ENCODE peak calls at places on chromosome 21, in six cellular contexts. G, P, Z, B, A and R are unnamed samples.

GRCh38 chr21:45404726-45405270 is at the start of gene COL18A1:
- DNase-seq in P (peak), B (peak), G (no peak), A (peak), Z (no peak), R (peak)

GRCh38 chr21:45152265-45152746 is 77.9 kb downstream of the ADARB1 start:
- DNase-seq in P (peak), Z (peak), A (peak), B (no peak), G (peak), R (no peak)

GRCh38 chr21:17709266-17709611 is 96.5 kb upstream of the BTG3 start:
- DNase-seq in G (no peak), P (no peak), B (no peak), A (no peak), Z (no peak), R (no peak)

GRCh38 chr21:31198575-31198974 is 145.5 kb downstream of the TIAM1 start:
- DNase-seq in A (no peak), G (no peak), Z (no peak), P (peak), B (no peak), R (no peak)

GRCh38 chr21:33027401-33028185 is 1.9 kb downstream of the OLIG2 start:
- DNase-seq in P (no peak), B (no peak), G (no peak), A (no peak), Z (no peak), R (no peak)

GRCh38 chr21:43778469-43779335 is 2.6 kb upstream of the CSTB start:
- DNase-seq in A (no peak), G (peak), Z (no peak), B (no peak), P (no peak), R (no peak)

GRCh38 chr21:43717166-43717853 is 1.6 kb upstream of the PDXK start:
- DNase-seq in P (no peak), B (peak), A (no peak), Z (no peak), G (no peak), R (no peak)

GRCh38 chr21:31554511-31555022 is 104.9 kb upstream of the SOD1 start:
- DNase-seq in Z (no peak), A (no peak), B (no peak), P (no peak), G (no peak), R (no peak)

GRCh38 chr21:18677632-18678031 is 274.0 kb upstream of the TMPRSS15 start:
- DNase-seq in A (no peak), B (no peak), G (no peak), P (no peak), Z (no peak), R (no peak)

GRCh38 chr21:21997390-21998333 is 999.5 kb downstream of the NCAM2 start:
- DNase-seq in Z (no peak), B (no peak), A (no peak), P (no peak), G (no peak), R (no peak)

DNA sequence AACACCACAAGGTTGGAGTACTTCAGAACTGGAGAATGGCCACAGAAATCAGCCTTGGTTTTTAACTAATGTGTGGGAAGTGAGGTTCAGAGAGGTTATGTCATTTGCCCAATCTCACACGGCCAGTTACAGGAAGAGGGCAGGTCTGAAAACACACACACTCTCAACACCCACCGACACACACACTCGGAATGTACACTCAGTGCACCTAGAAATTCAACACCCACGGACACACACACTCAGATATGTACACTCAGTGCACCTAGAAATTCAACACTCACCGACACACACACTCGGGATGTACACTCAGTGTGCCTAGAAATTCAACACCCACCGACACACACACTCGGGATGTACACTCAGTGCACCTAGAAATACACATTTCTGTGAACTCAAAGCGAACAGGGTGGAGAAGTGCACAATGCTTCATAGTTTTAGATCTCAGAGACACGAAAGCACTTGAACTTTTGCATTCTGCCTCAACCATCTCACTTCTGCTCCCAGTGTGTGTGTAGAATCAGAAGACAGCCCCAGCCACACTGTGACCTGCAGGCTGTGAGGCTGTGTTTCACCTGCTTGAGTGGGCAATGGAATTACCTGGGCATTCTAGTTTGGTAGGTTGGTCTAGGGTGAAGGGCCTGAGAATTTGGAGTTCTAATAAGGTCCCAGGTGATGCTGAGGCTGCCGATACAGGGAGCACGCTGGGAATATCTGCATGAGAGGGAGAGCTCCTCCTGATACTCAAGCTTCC is 170.5 kb downstream of the CLIC6 start:
- DNase-seq in G (no peak), P (no peak), B (no peak), A (no peak), Z (no peak), R (no peak)
- H3K27ac ChIP-seq in G (no peak), P (no peak), B (no peak), A (no peak), Z (no peak), R (peak)

GRCh38 chr21:37717534-37717933 is 198.7 kb downstream of the KCNJ6 start:
- DNase-seq in P (no peak), A (no peak), G (no peak), Z (no peak), B (no peak), R (no peak)
- TF ChIP-seq CTCF in P (no peak), A (no peak), G (no peak), Z (no peak), B (no peak), R (no peak)

DNA sequence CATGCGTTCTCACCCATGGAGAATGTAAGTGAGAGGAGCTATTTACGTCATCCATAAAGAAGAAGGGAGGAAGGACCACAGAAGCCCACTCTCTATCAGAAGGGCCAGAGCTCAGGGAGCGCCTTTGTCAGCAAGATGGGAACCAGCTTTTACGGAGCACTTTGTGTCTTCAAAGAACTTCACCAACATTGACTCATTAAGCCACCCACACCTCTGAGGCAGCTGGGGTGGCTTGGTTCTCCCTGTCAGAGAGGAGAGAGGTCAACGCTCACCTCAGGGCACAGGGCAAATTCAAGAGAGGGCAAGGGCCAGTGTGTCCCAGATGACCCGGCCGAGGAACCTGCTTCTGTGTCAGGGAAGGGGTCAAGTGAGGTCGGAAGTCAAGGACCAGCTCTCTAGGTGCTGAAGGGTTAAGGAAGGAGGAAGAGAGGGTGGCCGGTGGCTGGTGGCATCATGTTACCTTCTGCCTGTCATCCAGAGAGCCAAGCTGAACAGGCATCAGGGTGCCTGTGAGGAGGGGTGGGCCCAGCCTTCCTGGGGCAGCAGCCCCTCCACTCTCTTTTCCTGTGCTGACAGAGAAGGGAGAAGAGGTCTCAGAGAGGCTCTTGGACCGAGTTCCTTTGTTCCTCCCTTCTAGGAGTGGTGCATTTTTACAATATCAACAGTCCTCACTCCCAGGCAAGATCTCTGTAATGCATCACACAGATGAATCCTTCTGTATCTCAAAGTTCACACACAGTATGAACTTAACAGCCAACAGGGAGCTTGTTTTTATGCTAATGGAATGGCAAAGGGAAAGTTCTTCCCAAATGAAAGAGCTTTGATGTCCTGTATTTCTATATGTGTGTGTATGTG is 109.0 kb downstream of the ETS2 start:
- DNase-seq in G (no peak), A (no peak), B (no peak), P (no peak), Z (no peak), R (no peak)
- H3K27ac ChIP-seq in G (no peak), A (peak), B (peak), P (no peak), Z (no peak), R (no peak)

GRCh38 chr21:35436899-35437298 is 387.8 kb upstream of the RUNX1 start:
- DNase-seq in B (no peak), G (no peak), Z (no peak), P (no peak), A (no peak), R (no peak)
- TF ChIP-seq CTCF in B (no peak), G (no peak), Z (no peak), P (no peak), A (no peak), R (no peak)